ENCODE peak calls at places on chromosomes 11 and 22, in ten cellular contexts. W is transverse colon, E is hepatocyte, S is stomach, H is AG04450, T is left lung, J is psoas muscle, Y is HepG2, D is tibial nerve, K is dorsolateral prefrontal cortex. B is an unnamed sample.

GRCh38 chr22:20205964-20206708 is 55.3 kb upstream of the CCDC188 start:
- DNase-seq in K (no peak), E (peak; percentile 77), J (peak; percentile 74), W (peak; percentile 78), S (peak; percentile 75), T (peak; percentile 74), D (peak; percentile 46), Y (peak; percentile 37), H (peak; percentile 11), B (peak; percentile 72)

GRCh38 chr22:40193429-40194421 is 16.0 kb downstream of the TNRC6B start:
- DNase-seq in S (no peak), J (no peak), Y (no peak), T (no peak), E (peak; percentile 60), H (no peak), D (no peak), K (no peak), W (no peak), B (peak; percentile 71)

GRCh38 chr11:59510917-59511589 is at the start of gene OR4D9:
- DNase-seq in J (no peak), W (no peak), T (no peak), S (no peak), Y (no peak), E (no peak), H (no peak), D (no peak), K (no peak), B (peak; percentile 3)

GRCh38 chr11:116730241-116730561 is 42.6 kb downstream of the BUD13 start:
- DNase-seq in H (no peak), Y (no peak), E (no peak), D (no peak), J (no peak), K (no peak), T (no peak), W (no peak), S (no peak), B (no peak)

GRCh38 chr22:17370036-17370765 is 941 bp downstream of the CECR2 start:
- DNase-seq in W (no peak), D (no peak), Y (no peak), H (no peak), J (peak; percentile 70), E (peak; percentile 60), S (no peak), K (no peak), T (no peak), B (peak; percentile 28)

GRCh38 chr22:39594411-39594810 is 23.9 kb downstream of the CACNA1I start:
- DNase-seq in T (no peak), K (no peak), J (no peak), D (no peak), Y (no peak), H (no peak), W (no peak), E (no peak), S (no peak), B (no peak)

GRCh38 chr22:25645266-25645665 is 80.8 kb downstream of the GRK3 start:
- DNase-seq in D (no peak), H (no peak), W (no peak), T (no peak), K (no peak), J (no peak), E (no peak), S (no peak), Y (no peak), B (peak; percentile 36)

GRCh38 chr11:18081551-18081950 is 24.3 kb downstream of the SAAL1 start:
- DNase-seq in Y (no peak), T (no peak), S (no peak), K (no peak), E (no peak), W (no peak), D (no peak), J (no peak), H (no peak), B (no peak)

GRCh38 chr11:536841-537621 is at the start of gene LRRC56:
- DNase-seq in D (peak; percentile 51), E (peak; percentile 93), S (peak; percentile 94), W (peak; percentile 93), Y (peak; percentile 81), K (peak; percentile 75), H (peak; percentile 59), T (peak; percentile 86), J (peak; percentile 87), B (peak; percentile 86)

GRCh38 chr11:539971-540481 is 2.7 kb downstream of the LRRC56 start:
- DNase-seq in S (no peak), W (no peak), T (no peak), J (peak; percentile 46), H (no peak), D (no peak), Y (no peak), K (no peak), E (peak; percentile 2), B (no peak)

GRCh38 chr11:538431-539051 is 1.2 kb downstream of the LRRC56 start:
- DNase-seq in E (no peak), Y (no peak), D (no peak), W (no peak), T (no peak), J (no peak), H (no peak), K (no peak), S (no peak), B (no peak)

GRCh38 chr11:535519-536454 is at the start of gene HRAS:
- DNase-seq in D (peak; percentile 89), T (peak; percentile 95), H (peak; percentile 78), E (peak; percentile 99), Y (peak; percentile 83), K (peak; percentile 97), W (peak; percentile 97), S (peak; percentile 97), J (peak; percentile 97), B (peak; percentile 97)

DNA sequence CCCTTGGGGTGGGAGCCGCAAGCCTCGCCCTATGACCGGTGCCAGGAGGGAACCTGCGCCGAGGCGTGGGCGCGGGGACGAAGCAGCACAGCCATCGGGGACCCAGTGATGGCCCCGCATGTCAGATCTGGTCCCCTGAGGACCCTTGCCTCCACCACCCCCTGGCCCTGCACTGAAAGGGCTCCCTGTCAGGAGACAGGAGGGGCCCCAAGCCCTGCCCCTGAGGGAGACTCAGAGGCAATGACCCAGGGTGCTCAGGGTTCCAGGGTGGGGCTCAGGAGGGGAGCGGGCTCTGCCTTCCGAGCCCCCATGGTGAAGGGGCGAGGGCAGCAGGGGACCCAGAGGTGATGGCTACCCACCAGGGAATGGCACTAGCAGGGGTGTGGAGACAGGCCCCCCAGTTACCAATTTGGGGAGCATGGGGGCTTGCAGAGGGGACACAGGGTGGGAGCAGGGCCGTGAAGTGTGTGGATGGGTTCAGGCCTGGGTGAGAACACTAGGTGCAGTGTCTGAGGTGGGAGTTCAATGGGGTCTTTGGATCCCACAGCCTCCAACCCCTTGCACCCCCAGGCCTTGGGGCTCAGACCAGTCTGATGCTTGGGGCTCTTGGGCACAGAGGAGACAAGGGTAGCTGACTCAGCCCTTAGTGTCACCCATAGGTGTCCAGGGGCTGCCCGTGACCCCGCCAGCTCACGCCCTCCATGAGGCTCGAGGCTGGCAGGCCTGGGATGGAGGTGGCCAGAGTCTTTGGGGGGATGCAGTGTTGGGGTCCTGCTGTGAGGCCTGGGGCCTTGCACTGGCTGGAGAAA is 499 bp downstream of the LRRC56 start:
- DNase-seq in J (peak; percentile 50), K (no peak), T (peak; percentile 30), H (no peak), S (no peak), W (no peak), D (no peak), Y (no peak), E (peak; percentile 4), B (no peak)
- TF ChIP-seq CTCF in J (no peak), K (no peak), T (no peak), H (no peak), S (no peak), W (no peak), D (no peak), Y (no peak), E (no peak), B (no peak)

GRCh38 chr22:35299717-35300497 is at the start of gene TOM1:
- DNase-seq in D (peak; percentile 99), K (peak; percentile 98), Y (peak; percentile 97), E (peak; percentile 99), S (peak; percentile 98), W (peak; percentile 98), H (peak; percentile 98), J (peak; percentile 99), T (peak; percentile 98), B (peak; percentile 100)

GRCh38 chr22:35305525-35306070 is 5.9 kb downstream of the TOM1 start:
- DNase-seq in D (no peak), W (no peak), S (no peak), T (no peak), E (no peak), K (no peak), H (no peak), Y (no peak), J (no peak), B (no peak)

GRCh38 chr22:35303029-35303624 is 3.4 kb downstream of the TOM1 start:
- DNase-seq in E (no peak), J (no peak), S (no peak), H (no peak), T (no peak), Y (no peak), D (no peak), W (no peak), K (no peak), B (peak; percentile 26)

GRCh38 chr22:35299217-35299716 is 427 bp upstream of the TOM1 start:
- DNase-seq in H (no peak), Y (no peak), J (no peak), T (no peak), D (no peak), W (no peak), S (no peak), E (peak; percentile 61), K (no peak), B (no peak)

DNA sequence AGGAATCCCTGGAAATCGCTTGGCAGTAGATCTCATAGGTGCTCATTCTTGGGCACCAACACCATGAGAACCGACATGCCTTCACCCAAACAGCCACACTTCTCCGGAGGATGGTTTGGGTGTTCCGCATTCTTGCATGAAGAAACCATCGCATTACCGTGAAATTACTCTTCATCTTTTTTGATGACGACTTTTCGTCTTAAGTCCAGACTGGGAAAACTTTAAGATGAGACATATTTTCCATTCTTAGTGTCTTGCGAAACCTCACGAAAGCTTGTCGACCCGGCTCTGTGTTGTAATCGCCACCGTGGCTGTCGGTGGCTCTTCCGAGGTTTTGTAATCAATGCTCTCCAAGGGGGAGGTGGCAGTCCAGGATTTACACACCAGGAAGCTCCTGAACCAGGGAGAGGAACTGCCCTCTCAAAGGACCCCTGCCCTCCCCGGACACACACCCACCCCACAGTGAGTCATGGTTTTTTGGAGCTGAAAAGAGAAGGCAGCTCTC is 1.7 kb downstream of the TOM1 start:
- DNase-seq in K (no peak), S (no peak), E (peak; percentile 87), T (peak; percentile 87), D (peak; percentile 18), J (peak; percentile 64), Y (peak; percentile 93), H (peak; percentile 70), W (peak; percentile 39), B (peak; percentile 99)
- H3K4me3 ChIP-seq in K (peak overlapping the region; percentile 85), S (peak overlapping the region; percentile 91), E (peak overlapping the region; percentile 59), T (no peak overlapping the region), D (no peak overlapping the region), J (peak overlapping the region; percentile 75), Y (peak overlapping the region; percentile 90), H (peak overlapping the region; percentile 39), W (no peak overlapping the region), B (no peak overlapping the region)

GRCh38 chr11:108121274-108122155 is at the start of gene ACAT1:
- DNase-seq in D (peak; percentile 98), E (peak; percentile 96), J (peak; percentile 99), S (peak; percentile 99), H (peak; percentile 55), Y (peak; percentile 91), K (peak; percentile 98), T (peak; percentile 97), W (peak; percentile 99), B (peak; percentile 90)
- TF ChIP-seq CTCF in D (peak; percentile 26), E (peak; percentile 11), J (peak; percentile 29), S (peak; percentile 65), H (peak; percentile 22), Y (peak; percentile 45), K (peak; percentile 40), T (no peak), W (peak; percentile 79), B (peak; percentile 15)

DNA sequence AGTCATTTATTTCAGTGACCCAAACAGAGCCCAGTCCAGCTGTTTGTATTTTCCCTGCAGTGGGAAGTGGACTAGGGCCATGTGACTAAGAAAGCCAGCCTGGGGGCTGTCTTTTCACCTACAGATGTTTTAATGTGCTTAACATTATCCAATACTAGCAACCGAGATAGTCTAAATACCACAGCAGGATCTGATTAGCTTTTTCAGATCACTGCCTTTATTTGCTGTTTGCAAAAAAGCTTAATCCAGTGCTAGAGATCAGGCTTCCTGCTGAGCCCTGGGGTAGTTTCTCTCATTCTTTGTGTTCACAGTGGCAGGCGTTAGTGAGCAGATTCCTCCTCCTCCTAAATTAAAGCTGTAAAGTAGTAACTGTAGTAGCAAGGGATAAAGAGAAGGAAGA is 35.0 kb downstream of the ZC3H12C start:
- DNase-seq in S (no peak), H (no peak), K (no peak), T (no peak), J (no peak), E (no peak), W (no peak), D (no peak), Y (no peak), B (peak; percentile 45)
- H3K4me3 ChIP-seq in S (no peak overlapping the region), H (no peak overlapping the region), K (no peak overlapping the region), T (no peak overlapping the region), J (no peak overlapping the region), E (no peak overlapping the region), W (no peak overlapping the region), D (no peak overlapping the region), Y (no peak overlapping the region), B (no peak overlapping the region)